ENCODE peak calls at places on chromosomes 13 and 19, in four cellular contexts. R, C, I and H are unnamed samples.

GRCh38 chr13:31775148-31775547 is 35.8 kb downstream of the RXFP2 start:
- DNase-seq in R (no peak), C (no peak), I (no peak), H (no peak)

GRCh38 chr19:16893686-16893990 is 4.8 kb downstream of the F2RL3 start:
- DNase-seq in R (no peak), C (no peak), I (no peak), H (no peak)

GRCh38 chr19:44753932-44754742 is 5.6 kb downstream of the BCL3 start:
- DNase-seq in R (peak; percentile 61), C (peak; percentile 56), I (peak; percentile 85), H (peak; percentile 63)

GRCh38 chr19:7738023-7738422 is 6.1 kb upstream of the CLEC4G start:
- DNase-seq in R (no peak), C (no peak), I (peak; percentile 76), H (no peak)

GRCh38 chr13:48094404-48094780 is 512 bp downstream of the MED4 start:
- DNase-seq in R (no peak), C (no peak), I (no peak), H (peak; percentile 2)

GRCh38 chr13:33644607-33645543 is 173.1 kb upstream of the RFC3 start:
- DNase-seq in R (no peak), C (no peak), I (peak; percentile 34), H (no peak)

GRCh38 chr19:2613507-2614295 is 88.8 kb downstream of the GNG7 start:
- DNase-seq in R (no peak), C (peak; percentile 54), I (peak; percentile 65), H (no peak)

GRCh38 chr19:40217027-40217810 is 965 bp downstream of the TTC9B start:
- DNase-seq in R (no peak), C (no peak), I (no peak), H (no peak)

GRCh38 chr13:92967923-92968322 is 258.7 kb upstream of the GPC6 start:
- DNase-seq in R (peak; percentile 1), C (no peak), I (no peak), H (no peak)

GRCh38 chr19:32421589-32422361 is 16.2 kb downstream of the DPY19L3 start:
- DNase-seq in R (no peak), C (no peak), I (no peak), H (no peak)

GRCh38 chr13:38826182-38826813 is 139.4 kb downstream of the FREM2 start:
- DNase-seq in R (no peak), C (no peak), I (no peak), H (no peak)

GRCh38 chr19:33098023-33098652 is 17.2 kb downstream of the GPATCH1 start:
- DNase-seq in R (no peak), C (no peak), I (no peak), H (no peak)

GRCh38 chr19:51055866-51056265 is 9.0 kb downstream of the KLK13 start:
- DNase-seq in R (no peak), C (no peak), I (no peak), H (no peak)

GRCh38 chr13:110368408-110368807 is 61.3 kb downstream of the COL4A2 start:
- DNase-seq in R (no peak), C (no peak), I (no peak), H (no peak)

GRCh38 chr19:17488593-17489391 is 18.5 kb downstream of the SLC27A1 start:
- DNase-seq in R (no peak), C (peak; percentile 66), I (peak; percentile 89), H (peak; percentile 63)

GRCh38 chr13:111531505-111531904 is 211.1 kb downstream of the TEX29 start:
- DNase-seq in R (no peak), C (no peak), I (no peak), H (no peak)